ENCODE peak calls at places on chromosome 7, in nine cellular contexts. S, L, X, B, O, R, Z, U and M are unnamed samples.

GRCh38 chr7:65307651-65308299 is 65.9 kb upstream of the ZNF92 start:
- DNase-seq in S (peak), O (peak), U (no peak), L (peak), B (peak), R (no peak), X (peak), Z (peak), M (no peak)

GRCh38 chr7:116834815-116835533 is 27.4 kb upstream of the CAPZA2 start:
- DNase-seq in U (peak), R (peak), L (peak), S (peak), B (peak), X (peak), O (no peak), Z (peak), M (no peak)

GRCh38 chr7:151608031-151608551 is 88.4 kb upstream of the RHEB start:
- DNase-seq in U (peak), O (no peak), S (peak), R (no peak), Z (no peak), L (no peak), X (no peak), B (no peak), M (no peak)

GRCh38 chr7:20786049-20786412 is 655 bp downstream of the SP8 start:
- DNase-seq in L (no peak), U (no peak), O (no peak), S (no peak), R (no peak), B (no peak), X (no peak), Z (no peak), M (no peak)

GRCh38 chr7:157010588-157011332 is at the start of gene MNX1:
- DNase-seq in B (peak), L (no peak), S (peak), X (peak), O (peak), U (peak), R (no peak), Z (peak), M (peak)

GRCh38 chr7:73721237-73721848 is 1.9 kb upstream of the STX1A start:
- DNase-seq in L (peak), Z (no peak), O (peak), R (peak), S (peak), X (peak), B (peak), U (no peak), M (peak)

GRCh38 chr7:27167916-27168264 is 2.6 kb upstream of the HOXA9 start:
- DNase-seq in Z (no peak), O (no peak), S (no peak), X (no peak), B (no peak), L (no peak), U (peak), R (no peak), M (no peak)

GRCh38 chr7:12923971-12924370 is 236.5 kb downstream of the ARL4A start:
- DNase-seq in L (no peak), S (no peak), U (no peak), Z (no peak), B (no peak), R (no peak), O (no peak), X (no peak), M (no peak)

GRCh38 chr7:147411011-147411614 is 1179.5 kb upstream of the C7orf33 start:
- DNase-seq in O (no peak), Z (no peak), X (no peak), U (no peak), L (no peak), B (no peak), R (no peak), S (no peak), M (no peak)

GRCh38 chr7:300546-301290 is 10.7 kb downstream of the FOXL3 start:
- DNase-seq in B (no peak), X (no peak), U (peak), O (no peak), Z (no peak), S (no peak), R (no peak), L (peak), M (no peak)

GRCh38 chr7:45920543-45921380 is at the start of gene IGFBP3:
- DNase-seq in B (peak), U (peak), X (peak), L (peak), R (peak), Z (no peak), S (peak), O (peak), M (no peak)

GRCh38 chr7:120218702-120219101 is 54.3 kb upstream of the KCND2 start:
- DNase-seq in X (no peak), L (no peak), S (no peak), O (no peak), U (no peak), Z (no peak), R (no peak), B (peak), M (no peak)

GRCh38 chr7:33680682-33681081 is 224.7 kb upstream of the BMPER start:
- DNase-seq in U (no peak), S (no peak), B (no peak), Z (no peak), O (no peak), X (no peak), R (no peak), L (no peak), M (no peak)

GRCh38 chr7:13988011-13988410 is 1.5 kb downstream of the ETV1 start:
- DNase-seq in R (no peak), U (no peak), X (no peak), B (no peak), O (no peak), S (no peak), Z (no peak), L (no peak), M (no peak)

GRCh38 chr7:69564454-69565417 is 33.5 kb upstream of the AUTS2 start:
- DNase-seq in U (no peak), Z (peak), X (peak), L (no peak), B (no peak), R (no peak), O (peak), S (no peak), M (no peak)

GRCh38 chr7:140672382-140673062 is at the start of gene ADCK2:
- DNase-seq in O (peak), B (peak), Z (no peak), S (peak), U (no peak), X (peak), L (peak), R (peak), M (peak)

GRCh38 chr7:77538186-77538907 is 1.3 kb downstream of the PTPN12 start:
- DNase-seq in Z (peak), S (peak), O (peak), B (peak), U (peak), L (peak), X (peak), R (peak), M (peak)

GRCh38 chr7:76509931-76510877 is at the start of gene UPK3B:
- DNase-seq in O (no peak), R (no peak), S (peak), X (peak), Z (no peak), L (no peak), U (no peak), B (no peak), M (no peak)

GRCh38 chr7:158733762-158734494 is 29.3 kb upstream of the NCAPG2 start:
- DNase-seq in B (no peak), Z (no peak), U (no peak), S (no peak), L (no peak), O (no peak), X (no peak), R (no peak), M (no peak)

GRCh38 chr7:23237000-23237399 is 9.6 kb upstream of the GPNMB start:
- DNase-seq in O (no peak), L (no peak), S (no peak), B (no peak), R (no peak), X (no peak), U (no peak), Z (no peak), M (no peak)

GRCh38 chr7:141442781-141443180 is 108.4 kb upstream of the AGK start:
- DNase-seq in R (no peak), O (no peak), Z (no peak), S (no peak), L (no peak), X (no peak), B (no peak), U (no peak), M (no peak)

GRCh38 chr7:32257632-32258031 is 187.4 kb upstream of the PDE1C start:
- DNase-seq in O (no peak), B (no peak), S (no peak), L (no peak), U (no peak), Z (no peak), X (peak), R (no peak), M (no peak)

GRCh38 chr7:28280516-28280915 is 99.9 kb upstream of the JAZF1 start:
- DNase-seq in U (no peak), O (no peak), Z (no peak), B (no peak), L (no peak), R (no peak), X (no peak), S (no peak), M (no peak)

GRCh38 chr7:50662059-50662689 is 97.0 kb upstream of the DDC start:
- DNase-seq in S (no peak), R (no peak), B (peak), X (no peak), O (no peak), L (no peak), U (no peak), Z (no peak), M (no peak)

GRCh38 chr7:44180631-44181030 is 8.6 kb downstream of the GCK start:
- DNase-seq in B (no peak), R (no peak), U (no peak), O (no peak), X (no peak), L (no peak), Z (no peak), S (no peak), M (no peak)

GRCh38 chr7:4279210-4279609 is 402.9 kb upstream of the FOXK1 start:
- DNase-seq in R (no peak), Z (no peak), L (no peak), S (no peak), B (no peak), U (no peak), O (no peak), X (no peak), M (no peak)

GRCh38 chr7:42083284-42083683 is 153.7 kb downstream of the GLI3 start:
- DNase-seq in B (no peak), O (no peak), U (no peak), Z (no peak), S (no peak), L (no peak), R (no peak), X (no peak), M (no peak)

GRCh38 chr7:128937647-128938523 is at the start of gene IRF5:
- DNase-seq in B (peak), O (peak), S (peak), U (peak), L (peak), X (peak), R (peak), Z (no peak), M (peak)

GRCh38 chr7:11748884-11749283 is 83.1 kb downstream of the THSD7A start:
- DNase-seq in S (peak), B (no peak), L (no peak), O (no peak), R (no peak), U (no peak), X (no peak), Z (no peak), M (no peak)

GRCh38 chr7:139340037-139340807 is 915 bp upstream of the FMC1 start:
- DNase-seq in X (peak), B (peak), L (peak), R (peak), Z (peak), S (peak), U (peak), O (peak), M (peak)
- TF ChIP-seq POLR2A in X (peak), B (peak), L (no peak), R (peak), Z (peak), S (peak), U (no peak), O (peak), M (no peak)

DNA sequence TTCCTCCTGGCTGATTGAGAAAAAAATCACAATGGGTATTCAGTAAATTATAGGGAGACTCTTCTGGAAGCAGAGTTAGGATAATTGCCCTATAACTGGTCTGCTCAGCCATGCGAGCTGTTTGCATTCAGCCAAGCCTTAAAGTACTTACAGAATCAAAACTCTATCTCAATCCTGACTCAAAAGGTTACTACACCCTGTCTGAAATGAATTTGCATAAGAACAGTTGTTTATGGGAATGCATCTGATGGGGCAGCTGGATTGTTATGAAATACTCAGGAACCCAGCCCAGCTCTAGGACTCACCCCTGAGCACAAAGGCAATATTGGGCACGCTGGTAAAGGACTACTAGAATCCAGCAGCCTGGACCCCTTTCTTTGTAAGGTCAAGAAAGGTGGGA is 38.8 kb downstream of the AKR1B15 start:
- DNase-seq in O (no peak), X (no peak), U (no peak), B (no peak), S (no peak), L (no peak), R (no peak), Z (no peak), M (no peak)
- H3K27ac ChIP-seq in O (no peak), X (no peak), U (no peak), B (no peak), S (no peak), L (no peak), R (no peak), Z (no peak), M (no peak)

GRCh38 chr7:143382791-143383641 is 1.9 kb downstream of the ZYX start:
- DNase-seq in Z (no peak), U (no peak), R (no peak), O (no peak), L (no peak), S (no peak), X (no peak), B (no peak), M (no peak)

GRCh38 chr7:143380646-143381426 is at the start of gene ZYX:
- DNase-seq in Z (peak), S (peak), X (peak), U (peak), L (peak), O (peak), B (peak), R (peak), M (peak)

GRCh38 chr7:143380264-143380645 is 890 bp upstream of the ZYX start:
- DNase-seq in O (peak), S (peak), Z (peak), R (peak), L (peak), X (peak), U (peak), B (peak), M (peak)

GRCh38 chr7:143382126-143382790 is 1.1 kb downstream of the ZYX start:
- DNase-seq in U (no peak), Z (no peak), L (no peak), R (no peak), O (no peak), X (no peak), S (no peak), B (no peak), M (no peak)

GRCh38 chr7:143381427-143382125 is 431 bp downstream of the ZYX start:
- DNase-seq in L (peak), B (peak), Z (no peak), S (peak), R (peak), U (peak), O (peak), X (peak), M (peak)
- TF ChIP-seq POLR2A in L (no peak), B (peak), Z (peak), S (no peak), R (no peak), U (no peak), O (no peak), X (no peak), M (no peak)

GRCh38 chr7:96707901-96708774 is 1.5 kb downstream of the SEM1 start:
- DNase-seq in S (no peak), X (no peak), U (no peak), B (no peak), Z (no peak), L (no peak), R (no peak), O (no peak), M (no peak)

GRCh38 chr7:96709381-96710228 is at the start of gene SEM1:
- DNase-seq in S (peak), L (peak), X (peak), B (peak), O (peak), R (peak), Z (peak), U (peak), M (peak)

GRCh38 chr7:96713037-96713436 is 3.4 kb upstream of the SEM1 start:
- DNase-seq in X (no peak), Z (no peak), U (no peak), B (no peak), R (no peak), O (no peak), L (no peak), S (no peak), M (no peak)

GRCh38 chr7:96708872-96709271 is 774 bp downstream of the SEM1 start:
- DNase-seq in U (no peak), S (peak), O (no peak), L (no peak), Z (no peak), R (no peak), X (no peak), B (no peak), M (no peak)

DNA sequence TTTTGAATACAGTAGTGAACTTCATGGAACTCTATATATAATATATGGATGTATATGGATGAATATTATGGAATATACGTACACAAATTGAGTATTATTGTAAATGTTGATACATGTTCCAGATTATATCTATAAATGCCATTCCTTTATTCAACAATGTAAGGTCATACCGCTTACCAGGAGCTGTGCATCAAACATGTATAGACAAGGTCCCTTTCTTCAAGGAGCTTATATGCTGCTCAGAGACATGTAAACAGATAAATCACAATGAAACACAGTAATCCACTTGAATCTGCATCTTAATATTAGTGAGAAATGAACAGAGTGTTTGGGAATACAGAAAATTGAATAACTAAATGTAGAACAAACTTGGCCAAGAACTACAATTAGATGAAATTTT is 898 bp upstream of the SEM1 start:
- DNase-seq in X (no peak), O (no peak), L (no peak), R (no peak), S (no peak), Z (no peak), B (no peak), U (no peak), M (no peak)
- H3K27ac ChIP-seq in X (no peak), O (no peak), L (no peak), R (no peak), S (no peak), Z (no peak), B (no peak), U (no peak), M (no peak)

DNA sequence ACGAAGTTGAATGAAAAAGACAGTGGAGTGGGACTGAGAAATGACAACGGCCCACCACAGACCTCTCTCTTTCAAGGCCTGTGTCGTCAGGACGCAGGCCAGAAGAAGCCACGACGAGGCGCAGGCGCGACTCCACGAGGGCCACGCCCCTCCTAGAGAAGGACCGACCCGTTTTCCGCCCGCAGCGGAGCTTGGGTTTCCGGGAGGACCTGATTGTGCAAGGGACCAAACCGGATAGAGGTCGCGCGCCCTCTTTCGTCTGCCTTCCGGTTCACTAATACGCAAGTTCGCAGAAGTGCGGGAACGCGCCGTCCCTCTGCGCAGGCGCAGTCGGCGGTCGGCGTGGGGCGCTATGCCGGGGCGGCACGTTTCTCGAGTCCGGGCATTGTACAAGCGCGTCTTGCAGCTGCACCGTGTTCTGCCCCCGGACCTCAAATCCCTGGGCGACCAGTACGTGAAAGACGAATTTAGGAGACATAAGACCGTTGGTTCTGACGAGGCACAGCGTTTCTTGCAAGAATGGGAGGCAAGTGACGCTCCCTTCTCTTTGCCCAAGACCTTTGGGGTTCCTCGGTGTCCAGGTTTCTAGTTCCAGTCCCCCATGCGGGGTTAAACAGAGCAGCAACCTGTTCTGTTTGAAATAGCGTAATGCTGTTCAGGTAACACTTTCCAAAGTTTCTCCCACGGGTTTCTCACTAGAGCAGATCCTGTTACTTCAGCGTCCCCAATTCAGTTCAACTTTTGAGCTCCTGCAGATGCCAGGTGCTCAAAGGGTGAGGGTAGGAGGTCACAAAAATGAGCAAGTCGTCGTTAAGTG is at the start of gene SDHAF3:
- DNase-seq in O (peak), S (peak), R (peak), U (peak), Z (peak), B (peak), X (peak), L (peak), M (peak)
- TF ChIP-seq POLR2A in O (no peak), S (peak), R (peak), U (peak), Z (peak), B (peak), X (peak), L (peak), M (no peak)

GRCh38 chr7:30366606-30367005 is 82.2 kb downstream of the ZNRF2 start:
- DNase-seq in L (no peak), B (no peak), U (no peak), Z (no peak), R (no peak), O (no peak), X (no peak), S (no peak), M (no peak)

GRCh38 chr7:30367561-30367960 is 83.2 kb downstream of the ZNRF2 start:
- DNase-seq in S (no peak), R (no peak), U (no peak), Z (no peak), B (no peak), X (no peak), O (no peak), L (no peak), M (no peak)

GRCh38 chr7:30363778-30364563 is 79.6 kb downstream of the ZNRF2 start:
- DNase-seq in R (no peak), L (no peak), U (no peak), X (no peak), S (no peak), B (no peak), Z (no peak), O (no peak), M (no peak)

GRCh38 chr7:30365626-30366025 is 81.2 kb downstream of the ZNRF2 start:
- DNase-seq in X (no peak), B (no peak), U (no peak), S (no peak), L (no peak), R (no peak), O (no peak), Z (no peak), M (no peak)

DNA sequence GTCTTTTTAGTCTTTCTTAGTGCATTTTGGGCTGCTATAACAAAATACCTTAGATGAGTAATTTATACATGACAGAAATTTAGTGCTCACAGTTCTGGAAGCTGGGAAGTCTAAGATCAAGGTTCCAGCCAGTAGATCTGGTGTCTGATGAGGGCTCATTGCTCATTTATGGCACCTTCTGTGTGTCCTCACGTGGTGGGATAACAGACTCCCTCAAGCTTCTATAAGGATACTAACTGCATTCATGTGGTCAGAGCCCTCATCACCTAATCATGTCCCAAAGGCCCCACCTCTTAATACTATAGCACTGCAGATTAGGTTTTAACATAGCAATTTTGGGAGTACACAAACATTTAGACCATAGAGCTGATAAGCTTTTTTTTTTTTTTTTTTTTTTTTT is 80.4 kb downstream of the ZNRF2 start:
- DNase-seq in X (no peak), O (no peak), R (no peak), S (no peak), B (no peak), L (no peak), U (no peak), Z (no peak), M (no peak)
- H3K27ac ChIP-seq in X (no peak), O (no peak), R (no peak), S (no peak), B (no peak), L (no peak), U (no peak), Z (no peak), M (no peak)